ENCODE peak calls at places on chromosome 13, in four cellular contexts. Z, T, E and O are unnamed samples.
A peak's percentile ranks its signal among the peaks of the same experiment; 100 is the strongest.

GRCh38 chr13:114017028-114017630 is 43.3 kb upstream of the C13orf46 start:
- DNase-seq in Z (peak; percentile 24), T (no peak), E (no peak), O (no peak)

GRCh38 chr13:47959468-47960088 is 41.5 kb downstream of the SUCLA2 start:
- DNase-seq in Z (no peak), T (no peak), E (no peak), O (no peak)

GRCh38 chr13:49927755-49928154 is 8.4 kb downstream of the SPRYD7 start:
- DNase-seq in Z (no peak), T (no peak), E (no peak), O (no peak)

GRCh38 chr13:49643003-49643651 is 14.8 kb downstream of the ARL11 start:
- DNase-seq in Z (no peak), T (no peak), E (no peak), O (no peak)

GRCh38 chr13:44013666-44014291 is 134.1 kb downstream of the LACC1 start:
- DNase-seq in Z (peak; percentile 80), T (peak; percentile 85), E (no peak), O (no peak)

GRCh38 chr13:97559981-97560380 is 126.0 kb downstream of the RAP2A start:
- DNase-seq in Z (no peak), T (no peak), E (peak; percentile 91), O (peak; percentile 67)

GRCh38 chr13:99218545-99218944 is 17.9 kb downstream of the UBAC2 start:
- DNase-seq in Z (no peak), T (no peak), E (no peak), O (no peak)

GRCh38 chr13:49774376-49775005 is 18.0 kb downstream of the KPNA3 start:
- DNase-seq in Z (no peak), T (no peak), E (no peak), O (no peak)

GRCh38 chr13:48849515-48849914 is 126.2 kb upstream of the FNDC3A start:
- DNase-seq in Z (no peak), T (no peak), E (no peak), O (no peak)

GRCh38 chr13:99729745-99730144 is 228.5 kb downstream of the TM9SF2 start:
- DNase-seq in Z (no peak), T (no peak), E (no peak), O (no peak)

GRCh38 chr13:46926856-46927625 is 30.2 kb upstream of the HTR2A start:
- DNase-seq in Z (peak; percentile 32), T (no peak), E (no peak), O (no peak)

GRCh38 chr13:78160793-78161192 is 242.2 kb upstream of the EDNRB start:
- DNase-seq in Z (peak; percentile 66), T (peak; percentile 11), E (no peak), O (peak; percentile 18)

GRCh38 chr13:26679411-26679810 is 81.2 kb downstream of the GPR12 start:
- DNase-seq in Z (peak; percentile 55), T (peak; percentile 76), E (no peak), O (no peak)

GRCh38 chr13:65892859-65893258 is 1337.3 kb downstream of the PCDH9 start:
- DNase-seq in Z (peak; percentile 33), T (peak; percentile 31), E (no peak), O (no peak)

GRCh38 chr13:95023405-95023804 is 277.8 kb downstream of the ABCC4 start:
- DNase-seq in Z (peak; percentile 49), T (no peak), E (no peak), O (peak; percentile 77)

GRCh38 chr13:48564046-48564445 is 31.2 kb upstream of the RCBTB2 start:
- DNase-seq in Z (no peak), T (peak; percentile 84), E (no peak), O (no peak)

GRCh38 chr13:111252449-111253124 is 67.9 kb upstream of the TEX29 start:
- DNase-seq in Z (no peak), T (no peak), E (no peak), O (no peak)

GRCh38 chr13:106570354-106570822 is 2.5 kb upstream of the ARGLU1 start:
- DNase-seq in Z (peak; percentile 42), T (peak; percentile 11), E (no peak), O (no peak)

GRCh38 chr13:94933230-94933751 is 220.9 kb upstream of the SOX21 start:
- DNase-seq in Z (peak; percentile 28), T (no peak), E (no peak), O (no peak)

GRCh38 chr13:31742102-31742695 is 2.9 kb downstream of the RXFP2 start:
- DNase-seq in Z (peak; percentile 62), T (peak; percentile 38), E (peak; percentile 4), O (no peak)

GRCh38 chr13:108957369-108958012 is 328.1 kb downstream of the MYO16 start:
- DNase-seq in Z (peak; percentile 91), T (peak; percentile 66), E (no peak), O (no peak)

GRCh38 chr13:44768775-44769578 is 192.8 kb upstream of the TSC22D1 start:
- DNase-seq in Z (peak; percentile 24), T (no peak), E (no peak), O (no peak)

GRCh38 chr13:100646030-100646673 is 28.4 kb downstream of the TMTC4 start:
- DNase-seq in Z (peak; percentile 30), T (peak; percentile 9), E (peak; percentile 49), O (no peak)

GRCh38 chr13:46184277-46184699 is 2.3 kb upstream of the LCP1 start:
- DNase-seq in Z (peak; percentile 71), T (no peak), E (no peak), O (no peak)

GRCh38 chr13:20313896-20314295 is 81.8 kb upstream of the GJB6 start:
- DNase-seq in Z (no peak), T (no peak), E (no peak), O (no peak)

GRCh38 chr13:90201676-90202425 is 1145.6 kb upstream of the MIR17HG start:
- DNase-seq in Z (no peak), T (no peak), E (no peak), O (no peak)